ENCODE peak calls at places on chromosomes 6 and 20, in ten cellular contexts. One of them, this sample, is unnamed.

GRCh38 chr6:148367418-148368024 is 24.9 kb downstream of the SASH1 start:
- DNase-seq in fibroblast of mammary gland: peak; percentile 82
- DNase-seq in IMR-90: peak; percentile 75
- DNase-seq in AG04449: no peak
- DNase-seq in endodermal cell: no peak
- DNase-seq in heart right ventricle: peak; percentile 61
- DNase-seq in prostate gland: peak; percentile 24
- DNase-seq in neural progenitor cell: peak; percentile 15
- DNase-seq in CD8-positive, alpha-beta memory T cell: no peak
- DNase-seq in GM06990: no peak
- DNase-seq in this sample: peak; percentile 30

GRCh38 chr6:111566222-111566717 is 39.4 kb downstream of the TRAF3IP2 start:
- DNase-seq in fibroblast of mammary gland: no peak
- DNase-seq in IMR-90: peak; percentile 44
- DNase-seq in AG04449: no peak
- DNase-seq in endodermal cell: no peak
- DNase-seq in heart right ventricle: no peak
- DNase-seq in prostate gland: no peak
- DNase-seq in neural progenitor cell: no peak
- DNase-seq in CD8-positive, alpha-beta memory T cell: no peak
- DNase-seq in GM06990: no peak
- DNase-seq in this sample: no peak

GRCh38 chr6:43723737-43724295 is 36.2 kb upstream of the MRPS18A start:
- DNase-seq in fibroblast of mammary gland: peak; percentile 77
- DNase-seq in IMR-90: peak; percentile 70
- DNase-seq in AG04449: no peak
- DNase-seq in endodermal cell: peak; percentile 91
- DNase-seq in heart right ventricle: peak; percentile 60
- DNase-seq in prostate gland: peak; percentile 84
- DNase-seq in neural progenitor cell: peak; percentile 88
- DNase-seq in CD8-positive, alpha-beta memory T cell: peak; percentile 31
- DNase-seq in GM06990: peak; percentile 63
- DNase-seq in this sample: no peak

GRCh38 chr20:26135325-26136110 is 438.9 kb upstream of the ZNF337 start:
- DNase-seq in fibroblast of mammary gland: no peak
- DNase-seq in IMR-90: no peak
- DNase-seq in AG04449: no peak
- DNase-seq in endodermal cell: no peak
- DNase-seq in heart right ventricle: no peak
- DNase-seq in prostate gland: no peak
- DNase-seq in neural progenitor cell: no peak
- DNase-seq in CD8-positive, alpha-beta memory T cell: no peak
- DNase-seq in GM06990: no peak
- DNase-seq in this sample: no peak

GRCh38 chr6:7106752-7107577 is 796 bp upstream of the RREB1 start:
- DNase-seq in fibroblast of mammary gland: no peak
- DNase-seq in IMR-90: peak; percentile 16
- DNase-seq in AG04449: no peak
- DNase-seq in endodermal cell: peak; percentile 80
- DNase-seq in heart right ventricle: peak; percentile 46
- DNase-seq in prostate gland: peak; percentile 34
- DNase-seq in neural progenitor cell: peak; percentile 54
- DNase-seq in CD8-positive, alpha-beta memory T cell: peak; percentile 47
- DNase-seq in GM06990: peak; percentile 69
- DNase-seq in this sample: no peak

GRCh38 chr6:73955800-73956199 is 259.8 kb downstream of the CD109 start:
- DNase-seq in fibroblast of mammary gland: no peak
- DNase-seq in IMR-90: no peak
- DNase-seq in AG04449: no peak
- DNase-seq in endodermal cell: no peak
- DNase-seq in heart right ventricle: no peak
- DNase-seq in prostate gland: no peak
- DNase-seq in neural progenitor cell: no peak
- DNase-seq in CD8-positive, alpha-beta memory T cell: no peak
- DNase-seq in GM06990: no peak
- DNase-seq in this sample: no peak

GRCh38 chr20:25053207-25054132 is 4.5 kb downstream of the ACSS1 start:
- DNase-seq in fibroblast of mammary gland: peak; percentile 41
- DNase-seq in IMR-90: peak; percentile 41
- DNase-seq in AG04449: no peak
- DNase-seq in endodermal cell: peak; percentile 12
- DNase-seq in heart right ventricle: peak; percentile 64
- DNase-seq in prostate gland: no peak
- DNase-seq in neural progenitor cell: no peak
- DNase-seq in CD8-positive, alpha-beta memory T cell: no peak
- DNase-seq in GM06990: no peak
- DNase-seq in this sample: no peak

GRCh38 chr20:62315773-62316172 is 13.0 kb downstream of the ADRM1 start:
- DNase-seq in fibroblast of mammary gland: no peak
- DNase-seq in IMR-90: no peak
- DNase-seq in AG04449: no peak
- DNase-seq in endodermal cell: no peak
- DNase-seq in heart right ventricle: no peak
- DNase-seq in prostate gland: no peak
- DNase-seq in neural progenitor cell: no peak
- DNase-seq in CD8-positive, alpha-beta memory T cell: no peak
- DNase-seq in GM06990: no peak
- DNase-seq in this sample: no peak

GRCh38 chr20:1205802-1206201 is 2.5 kb downstream of the C20orf202 start:
- DNase-seq in fibroblast of mammary gland: no peak
- DNase-seq in IMR-90: no peak
- DNase-seq in AG04449: no peak
- DNase-seq in endodermal cell: no peak
- DNase-seq in heart right ventricle: no peak
- DNase-seq in prostate gland: no peak
- DNase-seq in neural progenitor cell: no peak
- DNase-seq in CD8-positive, alpha-beta memory T cell: no peak
- DNase-seq in GM06990: no peak
- DNase-seq in this sample: no peak

GRCh38 chr20:1202762-1203504 is at the start of gene C20orf202:
- DNase-seq in fibroblast of mammary gland: no peak
- DNase-seq in IMR-90: no peak
- DNase-seq in AG04449: no peak
- DNase-seq in endodermal cell: no peak
- DNase-seq in heart right ventricle: no peak
- DNase-seq in prostate gland: no peak
- DNase-seq in neural progenitor cell: no peak
- DNase-seq in CD8-positive, alpha-beta memory T cell: no peak
- DNase-seq in GM06990: no peak
- DNase-seq in this sample: no peak

GRCh38 chr20:1203630-1204029 is 376 bp downstream of the C20orf202 start:
- DNase-seq in fibroblast of mammary gland: no peak
- DNase-seq in IMR-90: no peak
- DNase-seq in AG04449: no peak
- DNase-seq in endodermal cell: peak; percentile 3
- DNase-seq in heart right ventricle: no peak
- DNase-seq in prostate gland: no peak
- DNase-seq in neural progenitor cell: no peak
- DNase-seq in CD8-positive, alpha-beta memory T cell: no peak
- DNase-seq in GM06990: no peak
- DNase-seq in this sample: no peak

GRCh38 chr20:1204547-1204946 is 1.3 kb downstream of the C20orf202 start:
- DNase-seq in fibroblast of mammary gland: no peak
- DNase-seq in IMR-90: no peak
- DNase-seq in AG04449: no peak
- DNase-seq in endodermal cell: peak; percentile 31
- DNase-seq in heart right ventricle: peak; percentile 41
- DNase-seq in prostate gland: no peak
- DNase-seq in neural progenitor cell: no peak
- DNase-seq in CD8-positive, alpha-beta memory T cell: no peak
- DNase-seq in GM06990: no peak
- DNase-seq in this sample: no peak

GRCh38 chr20:1204061-1204460 is 807 bp downstream of the C20orf202 start:
- DNase-seq in fibroblast of mammary gland: no peak
- DNase-seq in IMR-90: no peak
- DNase-seq in AG04449: no peak
- DNase-seq in endodermal cell: peak; percentile 25
- DNase-seq in heart right ventricle: no peak
- DNase-seq in prostate gland: no peak
- DNase-seq in neural progenitor cell: no peak
- DNase-seq in CD8-positive, alpha-beta memory T cell: no peak
- DNase-seq in GM06990: no peak
- DNase-seq in this sample: no peak
- H3K4me3 ChIP-seq in fibroblast of mammary gland: no peak overlapping the region
- H3K4me3 ChIP-seq in IMR-90: no peak overlapping the region
- H3K4me3 ChIP-seq in AG04449: no peak overlapping the region
- H3K4me3 ChIP-seq in endodermal cell: no peak overlapping the region
- H3K4me3 ChIP-seq in heart right ventricle: no peak overlapping the region
- H3K4me3 ChIP-seq in prostate gland: no peak overlapping the region
- H3K4me3 ChIP-seq in neural progenitor cell: no peak overlapping the region
- H3K4me3 ChIP-seq in CD8-positive, alpha-beta memory T cell: no peak overlapping the region
- H3K4me3 ChIP-seq in GM06990: no peak overlapping the region
- H3K4me3 ChIP-seq in this sample: no peak overlapping the region

DNA sequence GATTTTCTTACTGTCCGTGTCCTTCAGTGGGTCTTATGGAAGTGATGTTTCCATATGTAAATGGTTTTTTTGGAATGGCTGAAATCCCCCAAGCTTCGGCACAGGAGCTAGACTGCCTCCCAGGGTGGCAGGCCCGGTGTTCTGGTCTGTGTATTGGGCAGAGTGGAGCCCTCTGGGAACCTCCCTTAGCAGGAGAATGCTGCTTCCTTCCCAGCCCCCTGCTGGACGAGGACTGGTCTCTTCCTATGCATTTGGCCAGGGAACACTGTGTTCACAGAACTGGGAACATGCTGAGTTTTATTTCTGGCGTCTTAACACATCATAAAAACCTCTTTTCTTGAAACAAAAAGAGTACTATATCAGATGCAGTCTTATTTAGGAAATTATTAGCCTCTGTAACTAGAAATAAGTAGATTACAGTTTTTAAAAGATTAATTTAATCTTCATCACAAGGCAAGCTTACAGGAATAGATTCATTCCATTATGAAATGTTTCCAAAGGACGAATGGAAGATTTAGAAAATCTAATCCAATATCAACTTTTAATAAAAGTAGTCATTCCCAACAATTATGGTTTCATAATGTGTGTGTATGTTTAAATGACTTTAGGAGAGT is 56.6 kb downstream of the SYTL3 start:
- DNase-seq in fibroblast of mammary gland: peak; percentile 65
- DNase-seq in IMR-90: peak; percentile 51
- DNase-seq in AG04449: no peak
- DNase-seq in endodermal cell: peak; percentile 95
- DNase-seq in heart right ventricle: peak; percentile 42
- DNase-seq in prostate gland: peak; percentile 64
- DNase-seq in neural progenitor cell: peak; percentile 46
- DNase-seq in CD8-positive, alpha-beta memory T cell: no peak
- DNase-seq in GM06990: no peak
- DNase-seq in this sample: no peak
- H3K4me3 ChIP-seq in fibroblast of mammary gland: no peak overlapping the region
- H3K4me3 ChIP-seq in IMR-90: no peak overlapping the region
- H3K4me3 ChIP-seq in AG04449: no peak overlapping the region
- H3K4me3 ChIP-seq in endodermal cell: peak overlapping the region; percentile 50
- H3K4me3 ChIP-seq in heart right ventricle: no peak overlapping the region
- H3K4me3 ChIP-seq in prostate gland: no peak overlapping the region
- H3K4me3 ChIP-seq in neural progenitor cell: no peak overlapping the region
- H3K4me3 ChIP-seq in CD8-positive, alpha-beta memory T cell: no peak overlapping the region
- H3K4me3 ChIP-seq in GM06990: no peak overlapping the region
- H3K4me3 ChIP-seq in this sample: no peak overlapping the region

DNA sequence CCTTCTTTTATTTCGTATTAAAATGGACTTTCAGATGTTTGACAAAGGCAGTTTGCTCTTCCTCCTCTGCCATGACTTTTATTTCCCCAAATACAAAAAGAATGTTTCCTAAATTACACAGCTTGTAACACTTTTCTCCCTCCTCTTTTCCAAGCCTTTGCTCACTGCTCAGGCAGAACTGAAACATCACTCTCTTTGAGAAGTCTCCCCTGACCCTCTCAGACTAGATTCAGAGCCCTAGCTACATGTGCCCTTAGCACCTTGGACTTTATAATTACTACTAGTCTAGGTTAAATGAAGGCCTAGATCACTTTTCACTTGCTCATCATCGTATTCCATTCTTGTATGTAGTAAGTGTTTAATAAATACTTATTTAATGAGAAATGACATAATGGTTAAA is 8.5 kb upstream of the KIF6 start:
- DNase-seq in fibroblast of mammary gland: no peak
- DNase-seq in IMR-90: no peak
- DNase-seq in AG04449: no peak
- DNase-seq in endodermal cell: no peak
- DNase-seq in heart right ventricle: no peak
- DNase-seq in prostate gland: no peak
- DNase-seq in neural progenitor cell: no peak
- DNase-seq in CD8-positive, alpha-beta memory T cell: no peak
- DNase-seq in GM06990: no peak
- DNase-seq in this sample: no peak
- H3K4me3 ChIP-seq in fibroblast of mammary gland: no peak overlapping the region
- H3K4me3 ChIP-seq in IMR-90: no peak overlapping the region
- H3K4me3 ChIP-seq in AG04449: no peak overlapping the region
- H3K4me3 ChIP-seq in endodermal cell: no peak overlapping the region
- H3K4me3 ChIP-seq in heart right ventricle: no peak overlapping the region
- H3K4me3 ChIP-seq in prostate gland: no peak overlapping the region
- H3K4me3 ChIP-seq in neural progenitor cell: no peak overlapping the region
- H3K4me3 ChIP-seq in CD8-positive, alpha-beta memory T cell: no peak overlapping the region
- H3K4me3 ChIP-seq in GM06990: no peak overlapping the region
- H3K4me3 ChIP-seq in this sample: no peak overlapping the region

GRCh38 chr20:31949877-31950646 is 1.8 kb downstream of the PDRG1 start:
- DNase-seq in fibroblast of mammary gland: no peak
- DNase-seq in IMR-90: no peak
- DNase-seq in AG04449: no peak
- DNase-seq in endodermal cell: no peak
- DNase-seq in heart right ventricle: no peak
- DNase-seq in prostate gland: no peak
- DNase-seq in neural progenitor cell: no peak
- DNase-seq in CD8-positive, alpha-beta memory T cell: no peak
- DNase-seq in GM06990: no peak
- DNase-seq in this sample: no peak
- H3K4me3 ChIP-seq in fibroblast of mammary gland: no peak overlapping the region
- H3K4me3 ChIP-seq in IMR-90: no peak overlapping the region
- H3K4me3 ChIP-seq in AG04449: peak overlapping the region; percentile 3
- H3K4me3 ChIP-seq in endodermal cell: peak overlapping the region; percentile 96
- H3K4me3 ChIP-seq in heart right ventricle: peak overlapping the region; percentile 67
- H3K4me3 ChIP-seq in prostate gland: no peak overlapping the region
- H3K4me3 ChIP-seq in neural progenitor cell: peak overlapping the region; percentile 94
- H3K4me3 ChIP-seq in CD8-positive, alpha-beta memory T cell: no peak overlapping the region
- H3K4me3 ChIP-seq in GM06990: peak overlapping the region; percentile 74
- H3K4me3 ChIP-seq in this sample: no peak overlapping the region

DNA sequence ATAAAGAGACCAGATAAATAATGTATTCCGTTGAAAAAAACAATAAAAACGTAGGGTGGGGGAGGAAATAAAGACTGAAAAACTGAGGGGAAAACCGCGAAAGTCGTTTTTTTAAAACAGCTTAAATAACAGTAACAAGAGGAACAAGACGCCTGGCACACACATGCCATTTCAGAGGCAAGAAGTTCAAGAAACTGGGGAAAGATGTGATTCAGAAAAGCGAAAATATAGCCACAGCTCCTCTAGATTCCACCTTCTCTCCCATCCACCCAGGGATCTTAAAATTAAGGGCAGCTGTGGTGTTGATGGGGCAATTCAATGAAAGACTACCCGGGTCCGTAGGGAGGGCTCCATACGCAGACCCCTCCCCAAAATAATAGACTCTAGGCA is 1.3 kb downstream of the EPB41L2 start:
- DNase-seq in fibroblast of mammary gland: no peak
- DNase-seq in IMR-90: no peak
- DNase-seq in AG04449: no peak
- DNase-seq in endodermal cell: no peak
- DNase-seq in heart right ventricle: no peak
- DNase-seq in prostate gland: no peak
- DNase-seq in neural progenitor cell: no peak
- DNase-seq in CD8-positive, alpha-beta memory T cell: no peak
- DNase-seq in GM06990: peak; percentile 8
- DNase-seq in this sample: no peak
- H3K4me3 ChIP-seq in fibroblast of mammary gland: peak overlapping the region; percentile 79
- H3K4me3 ChIP-seq in IMR-90: peak overlapping the region; percentile 65
- H3K4me3 ChIP-seq in AG04449: peak overlapping the region; percentile 78
- H3K4me3 ChIP-seq in endodermal cell: peak overlapping the region; percentile 92
- H3K4me3 ChIP-seq in heart right ventricle: peak overlapping the region; percentile 94
- H3K4me3 ChIP-seq in prostate gland: peak overlapping the region; percentile 75
- H3K4me3 ChIP-seq in neural progenitor cell: peak overlapping the region; percentile 73
- H3K4me3 ChIP-seq in CD8-positive, alpha-beta memory T cell: no peak overlapping the region
- H3K4me3 ChIP-seq in GM06990: peak overlapping the region; percentile 81
- H3K4me3 ChIP-seq in this sample: peak overlapping the region; percentile 92